ENCODE peak calls at places on chromosomes 16 and 17, in six cellular contexts. H, F, D, O, G and I are unnamed samples.
A peak's percentile ranks its signal among the peaks of the same experiment; 100 is the strongest.

GRCh38 chr16:70694088-70694487 is 8.2 kb upstream of the MTSS2 start:
- DNase-seq in H (no peak), F (no peak), D (no peak), O (no peak), G (no peak), I (no peak)

GRCh38 chr17:14058051-14058450 is 11.3 kb upstream of the COX10 start:
- DNase-seq in H (no peak), F (no peak), D (no peak), O (no peak), G (no peak), I (no peak)

GRCh38 chr16:88784074-88784855 is 755 bp downstream of the PIEZO1 start:
- DNase-seq in H (peak; percentile 83), F (no peak), D (peak; percentile 70), O (peak; percentile 82), G (peak; percentile 79), I (peak; percentile 73)

GRCh38 chr16:68368602-68368944 is 57.8 kb downstream of the PRMT7 start:
- DNase-seq in H (peak; percentile 47), F (no peak), D (no peak), O (no peak), G (no peak), I (no peak)

GRCh38 chr16:52964290-52964689 is 88.4 kb downstream of the CHD9NB start:
- DNase-seq in H (no peak), F (no peak), D (no peak), O (no peak), G (no peak), I (no peak)

GRCh38 chr16:12541672-12542071 is 262.0 kb downstream of the CPPED1 start:
- DNase-seq in H (no peak), F (no peak), D (no peak), O (no peak), G (no peak), I (no peak)

GRCh38 chr17:13046361-13046760 is 28.5 kb upstream of the ELAC2 start:
- DNase-seq in H (no peak), F (no peak), D (no peak), O (no peak), G (no peak), I (no peak)

GRCh38 chr16:23121024-23121423 is 28.2 kb downstream of the USP31 start:
- DNase-seq in H (no peak), F (no peak), D (no peak), O (no peak), G (no peak), I (no peak)

GRCh38 chr17:59892251-59892848 is 393 bp downstream of the TUBD1 start:
- DNase-seq in H (no peak), F (no peak), D (no peak), O (no peak), G (no peak), I (no peak)

GRCh38 chr16:83701494-83701893 is 106.3 kb upstream of the HSBP1 start:
- DNase-seq in H (no peak), F (no peak), D (peak; percentile 55), O (no peak), G (no peak), I (peak; percentile 5)

GRCh38 chr16:86297391-86297790 is 212.9 kb upstream of the FOXF1 start:
- DNase-seq in H (no peak), F (no peak), D (no peak), O (no peak), G (peak; percentile 28), I (no peak)

GRCh38 chr17:65297384-65297783 is 160.2 kb downstream of the RGS9 start:
- DNase-seq in H (no peak), F (no peak), D (no peak), O (no peak), G (no peak), I (no peak)

GRCh38 chr17:45677770-45678169 is 106.3 kb upstream of the CRHR1 start:
- DNase-seq in H (no peak), F (no peak), D (no peak), O (no peak), G (no peak), I (no peak)

GRCh38 chr17:64001763-64002529 is 3.8 kb downstream of the PRR29 start:
- DNase-seq in H (no peak), F (no peak), D (no peak), O (no peak), G (no peak), I (no peak)

GRCh38 chr16:89574681-89575246 is 794 bp upstream of the CPNE7 start:
- DNase-seq in H (peak; percentile 53), F (no peak), D (no peak), O (no peak), G (peak; percentile 86), I (peak; percentile 46)

GRCh38 chr17:75872434-75873351 is 5.7 kb downstream of the TRIM47 start:
- DNase-seq in H (peak; percentile 88), F (no peak), D (no peak), O (peak; percentile 92), G (peak; percentile 69), I (peak; percentile 69)

GRCh38 chr17:75476274-75476673 is 19.8 kb downstream of the TMEM94 start:
- DNase-seq in H (peak; percentile 10), F (no peak), D (no peak), O (no peak), G (no peak), I (no peak)

GRCh38 chr17:43936434-43936833 is 5.8 kb downstream of the PPY start:
- DNase-seq in H (no peak), F (no peak), D (no peak), O (no peak), G (no peak), I (no peak)

GRCh38 chr17:8799001-8799850 is at the start of gene MFSD6L:
- DNase-seq in H (peak; percentile 87), F (no peak), D (no peak), O (no peak), G (peak; percentile 81), I (peak; percentile 89)

GRCh38 chr17:46194393-46195216 is 1.4 kb upstream of the KANSL1 start:
- DNase-seq in H (no peak), F (no peak), D (no peak), O (no peak), G (no peak), I (no peak)

GRCh38 chr17:43987131-43988021 is 17.0 kb upstream of the NAGS start:
- DNase-seq in H (no peak), F (no peak), D (no peak), O (no peak), G (no peak), I (no peak)

GRCh38 chr17:81966343-81967243 is 5.6 kb upstream of the NOTUM start:
- DNase-seq in H (peak; percentile 84), F (no peak), D (no peak), O (no peak), G (peak; percentile 82), I (peak; percentile 28)

DNA sequence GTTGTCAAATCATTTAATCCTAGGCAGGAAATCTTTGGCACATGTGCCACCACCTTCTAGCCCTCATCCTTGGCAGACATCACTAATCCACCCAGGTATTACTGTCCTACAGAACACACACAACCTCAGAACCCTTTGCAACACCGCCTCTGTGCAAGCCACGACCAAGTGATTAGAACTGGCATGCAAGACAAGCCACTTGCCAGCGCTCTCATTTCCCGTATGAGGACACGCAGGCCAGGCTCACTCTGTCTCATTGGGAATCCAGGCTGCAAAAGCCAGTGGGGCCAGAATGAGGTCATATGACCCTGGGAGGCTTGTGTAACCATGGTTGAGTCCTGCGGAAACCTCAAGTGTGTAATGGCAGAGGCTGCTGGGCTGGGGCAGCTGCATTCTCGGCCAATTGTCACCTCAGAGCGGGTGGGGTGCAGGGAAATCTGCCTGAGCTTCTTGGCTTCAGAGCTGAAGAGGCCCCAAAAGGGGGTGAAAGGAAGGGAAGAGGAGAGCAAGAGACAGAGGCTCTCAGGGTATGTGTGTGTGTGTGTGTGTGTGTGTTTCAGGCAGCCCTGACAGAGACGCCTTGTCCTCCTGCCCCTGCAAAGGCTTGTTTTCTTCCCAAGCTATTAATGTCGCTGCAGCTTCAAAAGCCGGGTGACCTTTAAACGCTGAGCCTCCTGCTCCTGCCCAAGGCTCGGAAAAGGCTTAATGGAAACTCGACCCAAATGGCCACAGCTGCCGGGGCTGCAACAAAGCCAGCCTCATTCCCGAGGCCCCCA is 43.2 kb upstream of the MRPS23 start:
- DNase-seq in H (peak; percentile 82), F (peak; percentile 99), D (no peak), O (peak; percentile 98), G (peak; percentile 73), I (peak; percentile 94)
- TF ChIP-seq CTCF in H (no peak), F (no peak), D (no peak), O (no peak), G (no peak), I (no peak)

GRCh38 chr17:17849863-17850373 is 13.1 kb upstream of the SREBF1 start:
- DNase-seq in H (peak; percentile 76), F (no peak), D (no peak), O (peak; percentile 66), G (no peak), I (no peak)
- TF ChIP-seq CTCF in H (no peak), F (peak; percentile 25), D (no peak), O (peak; percentile 19), G (no peak), I (no peak)

GRCh38 chr16:74654536-74654935 is 12.1 kb downstream of the RFWD3 start:
- DNase-seq in H (no peak), F (no peak), D (no peak), O (no peak), G (no peak), I (no peak)

GRCh38 chr16:74652249-74652648 is 14.4 kb downstream of the RFWD3 start:
- DNase-seq in H (no peak), F (no peak), D (no peak), O (no peak), G (no peak), I (no peak)

GRCh38 chr16:74651841-74652240 is 14.8 kb downstream of the RFWD3 start:
- DNase-seq in H (no peak), F (no peak), D (no peak), O (no peak), G (no peak), I (no peak)

GRCh38 chr16:74650966-74651567 is 15.6 kb downstream of the RFWD3 start:
- DNase-seq in H (no peak), F (no peak), D (no peak), O (no peak), G (no peak), I (no peak)
- TF ChIP-seq CTCF in H (peak; percentile 14), F (peak; percentile 36), D (peak; percentile 63), O (no peak), G (peak; percentile 52), I (peak; percentile 48)

GRCh38 chr16:79972053-79972704 is 371.6 kb upstream of the MAF start:
- DNase-seq in H (no peak), F (no peak), D (no peak), O (no peak), G (no peak), I (no peak)

GRCh38 chr16:79969458-79969857 is 368.9 kb upstream of the MAF start:
- DNase-seq in H (no peak), F (no peak), D (no peak), O (no peak), G (no peak), I (no peak)

GRCh38 chr16:79970551-79971236 is 370.2 kb upstream of the MAF start:
- DNase-seq in H (no peak), F (no peak), D (no peak), O (peak; percentile 35), G (no peak), I (no peak)

GRCh38 chr16:79970091-79970490 is 369.6 kb upstream of the MAF start:
- DNase-seq in H (no peak), F (no peak), D (no peak), O (no peak), G (no peak), I (no peak)

DNA sequence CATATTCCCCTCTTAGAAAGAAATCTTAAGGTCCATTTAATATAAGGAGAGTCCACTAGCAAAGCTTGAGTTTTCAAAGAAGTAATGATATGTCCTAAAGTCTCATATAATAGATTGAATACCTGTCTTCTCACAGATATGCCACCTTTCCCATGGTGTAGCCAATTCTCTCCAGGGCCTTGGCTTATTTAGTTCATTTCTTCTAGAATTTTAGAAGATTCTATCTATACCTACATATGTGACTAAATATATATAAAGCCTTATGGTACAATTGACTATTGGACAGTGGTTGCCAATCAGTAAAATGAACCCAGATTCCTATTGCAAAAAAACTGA is 370.7 kb upstream of the MAF start:
- DNase-seq in H (no peak), F (no peak), D (no peak), O (no peak), G (no peak), I (no peak)
- TF ChIP-seq CTCF in H (no peak), F (no peak), D (no peak), O (no peak), G (no peak), I (no peak)